ENCODE peak calls at places on chromosomes 3 and 15, in four cellular contexts. R is endothelial cell, P is Daoy, J is H1. K is an unnamed sample.

GRCh38 chr3:195209836-195210551 is 61.0 kb downstream of the XXYLT1 start:
- DNase-seq in R (no peak), P (no peak), J (no peak), K (no peak)

GRCh38 chr3:57402675-57403074 is 110.2 kb upstream of the ASB14 start:
- DNase-seq in R (no peak), P (no peak), J (no peak), K (no peak)

GRCh38 chr3:6860911-6861330 is at the start of gene GRM7:
- DNase-seq in R (peak; percentile 21), P (no peak), J (no peak), K (no peak)

GRCh38 chr3:128178782-128179473 is 25.6 kb downstream of the EEFSEC start:
- DNase-seq in R (no peak), P (no peak), J (no peak), K (peak; percentile 39)

GRCh38 chr3:153615863-153616262 is 453.8 kb downstream of the RAP2B start:
- DNase-seq in R (no peak), P (no peak), J (no peak), K (no peak)

GRCh38 chr3:128390867-128391266 is 75.8 kb downstream of the DNAJB8 start:
- DNase-seq in R (no peak), P (no peak), J (no peak), K (no peak)

GRCh38 chr15:41695750-41696436 is 35.7 kb downstream of the MGA start:
- DNase-seq in R (peak; percentile 5), P (peak; percentile 6), J (no peak), K (peak; percentile 91)

GRCh38 chr15:53974813-53975212 is 3.4 kb upstream of the UNC13C start:
- DNase-seq in R (no peak), P (no peak), J (no peak), K (no peak)

GRCh38 chr3:11641316-11641682 is 2.4 kb downstream of the VGLL4 start:
- DNase-seq in R (no peak), P (no peak), J (no peak), K (no peak)

GRCh38 chr3:11624161-11624560 is 19.6 kb downstream of the VGLL4 start:
- DNase-seq in R (no peak), P (no peak), J (no peak), K (no peak)

GRCh38 chr3:32143849-32144757 is 37.7 kb downstream of the GPD1L start:
- DNase-seq in R (peak; percentile 67), P (peak; percentile 79), J (no peak), K (peak; percentile 85)

GRCh38 chr3:197499427-197499826 is 56.3 kb downstream of the BDH1 start:
- DNase-seq in R (no peak), P (peak; percentile 85), J (no peak), K (no peak)

GRCh38 chr15:52391074-52391473 is 95.5 kb upstream of the MYO5C start:
- DNase-seq in R (no peak), P (no peak), J (no peak), K (no peak)

GRCh38 chr3:172751188-172751571 is 654 bp downstream of the ECT2 start:
- DNase-seq in R (no peak), P (no peak), J (no peak), K (peak; percentile 59)

GRCh38 chr3:23113455-23114171 is 89.5 kb upstream of the UBE2E2 start:
- DNase-seq in R (no peak), P (peak; percentile 8), J (no peak), K (peak; percentile 75)

GRCh38 chr3:140521751-140522445 is 156.0 kb upstream of the TRIM42 start:
- DNase-seq in R (no peak), P (no peak), J (no peak), K (no peak)

GRCh38 chr3:46962427-46962826 is 14.1 kb downstream of the CCDC12 start:
- DNase-seq in R (no peak), P (no peak), J (no peak), K (no peak)

GRCh38 chr3:149376728-149377407 is 581 bp downstream of the TM4SF1 start:
- DNase-seq in R (no peak), P (no peak), J (no peak), K (no peak)

GRCh38 chr3:144947895-144948294 is 976.3 kb downstream of the DIPK2A start:
- DNase-seq in R (no peak), P (no peak), J (no peak), K (no peak)

GRCh38 chr15:41777421-41777973 is 3.2 kb downstream of the MAPKBP1 start:
- DNase-seq in R (no peak), P (peak; percentile 18), J (no peak), K (no peak)

GRCh38 chr3:133905376-133905775 is 9.7 kb upstream of the RAB6B start:
- DNase-seq in R (no peak), P (no peak), J (no peak), K (no peak)

GRCh38 chr3:9669720-9670432 is 20.6 kb downstream of the MTMR14 start:
- DNase-seq in R (no peak), P (no peak), J (no peak), K (no peak)

GRCh38 chr15:87829651-87830050 is 426.9 kb downstream of the NTRK3 start:
- DNase-seq in R (no peak), P (no peak), J (no peak), K (no peak)

GRCh38 chr3:161222662-161223061 is 1.6 kb downstream of the NMD3 start:
- DNase-seq in R (no peak), P (no peak), J (no peak), K (peak; percentile 18)

GRCh38 chr15:47561102-47561501 is 156.2 kb upstream of the SEMA6D start:
- DNase-seq in R (no peak), P (no peak), J (no peak), K (no peak)

GRCh38 chr15:91264651-91265351 is 164.7 kb downstream of the SV2B start:
- DNase-seq in R (no peak), P (no peak), J (no peak), K (peak; percentile 28)

GRCh38 chr3:126350502-126351085 is 6.6 kb downstream of the KLF15 start:
- DNase-seq in R (no peak), P (no peak), J (no peak), K (no peak)

GRCh38 chr15:88871313-88871712 is 24.0 kb downstream of the HAPLN3 start:
- DNase-seq in R (no peak), P (no peak), J (no peak), K (no peak)

GRCh38 chr3:177150970-177151627 is 46.2 kb downstream of the TBL1XR1 start:
- DNase-seq in R (no peak), P (peak; percentile 82), J (no peak), K (peak; percentile 63)

GRCh38 chr3:108420926-108421325 is 89.5 kb downstream of the MYH15 start:
- DNase-seq in R (no peak), P (peak; percentile 77), J (no peak), K (peak; percentile 88)

GRCh38 chr15:56244237-56244810 is 645 bp upstream of the RFX7 start:
- DNase-seq in R (peak; percentile 48), P (peak; percentile 62), J (no peak), K (peak; percentile 81)

GRCh38 chr15:64274541-64274940 is 81.4 kb downstream of the CSNK1G1 start:
- DNase-seq in R (no peak), P (no peak), J (no peak), K (peak; percentile 61)

GRCh38 chr3:63662500-63662899 is 10.0 kb downstream of the SNTN start:
- DNase-seq in R (no peak), P (no peak), J (no peak), K (no peak)

GRCh38 chr3:22315925-22316324 is 564.9 kb upstream of the ZNF385D start:
- DNase-seq in R (no peak), P (no peak), J (no peak), K (no peak)

K was measured in OCI-M1.